ENCODE peak calls at places on chromosomes 11 and 22, in four cellular contexts. L is K562, J is HepG2, Y is GM12878. F is an unnamed sample.

GRCh38 chr22:44057411-44057987 is 33.4 kb downstream of the PARVB start:
- DNase-seq in Y (no peak), J (no peak), L (no peak), F (no peak)

GRCh38 chr11:116694815-116695590 is 77.8 kb downstream of the BUD13 start:
- DNase-seq in J (no peak), Y (no peak), L (no peak), F (no peak)

GRCh38 chr11:126060651-126061220 is 1.9 kb downstream of the CDON start:
- DNase-seq in Y (no peak), L (no peak), J (peak; percentile 45), F (no peak)

GRCh38 chr11:8382436-8383053 is 118.9 kb upstream of the LMO1 start:
- DNase-seq in Y (no peak), L (peak; percentile 8), J (no peak), F (no peak)

GRCh38 chr11:118374729-118375128 is 15.3 kb downstream of the UBE4A start:
- DNase-seq in L (no peak), J (no peak), Y (no peak), F (no peak)

GRCh38 chr11:67022341-67022933 is 497 bp upstream of the SYT12 start:
- DNase-seq in Y (no peak), J (no peak), L (no peak), F (no peak)

GRCh38 chr11:94968334-94968958 is 4.9 kb downstream of the CWC15 start:
- DNase-seq in L (no peak), Y (no peak), J (peak; percentile 27), F (peak; percentile 27)

GRCh38 chr11:2180775-2181370 is 9.3 kb upstream of the TH start:
- DNase-seq in Y (no peak), L (no peak), J (no peak), F (no peak)

GRCh38 chr11:35796542-35796941 is 134.0 kb downstream of the TRIM44 start:
- DNase-seq in J (no peak), L (no peak), Y (no peak), F (peak; percentile 79)

GRCh38 chr11:130097285-130097684 is 27.6 kb downstream of the APLP2 start:
- DNase-seq in Y (no peak), J (no peak), L (no peak), F (no peak)

GRCh38 chr11:60847906-60848305 is 6.0 kb downstream of the CCDC86 start:
- DNase-seq in J (no peak), Y (no peak), L (no peak), F (no peak)

GRCh38 chr11:119229736-119230135 is 23.6 kb downstream of the CBL start:
- DNase-seq in J (no peak), L (no peak), Y (no peak), F (no peak)

GRCh38 chr11:129247129-129247528 is 55.0 kb upstream of the ARHGAP32 start:
- DNase-seq in L (no peak), Y (no peak), J (no peak), F (peak; percentile 32)

GRCh38 chr11:35182317-35182939 is 43.5 kb downstream of the CD44 start:
- DNase-seq in J (no peak), L (no peak), Y (peak; percentile 52), F (no peak)

GRCh38 chr22:40176921-40177737 is 596 bp upstream of the TNRC6B start:
- DNase-seq in L (peak; percentile 86), Y (peak; percentile 41), J (peak; percentile 87), F (peak; percentile 61)

DNA sequence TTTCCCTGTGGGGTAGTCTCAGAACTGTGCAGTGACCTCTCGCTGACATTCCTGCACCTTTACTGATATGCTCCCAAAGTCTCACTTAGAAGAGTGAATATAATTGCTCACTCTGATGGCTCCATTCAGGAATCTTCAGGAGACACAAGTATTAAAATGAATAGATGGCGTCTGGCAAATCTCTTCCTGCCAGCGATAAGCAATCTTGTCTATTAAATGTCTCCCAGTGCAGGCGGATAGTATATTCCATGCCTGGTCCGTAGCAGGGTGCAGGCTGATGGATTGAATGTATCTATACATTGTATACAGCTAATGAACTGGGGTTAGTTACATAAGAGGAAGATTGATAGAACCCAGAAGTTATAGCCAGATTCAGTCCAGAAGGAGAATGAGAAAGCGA is 575.3 kb downstream of the NTM start:
- DNase-seq in L (no peak), Y (no peak), J (no peak), F (no peak)
- H4K20me1 ChIP-seq in L (no peaks in the 10 kb centered on the region), Y (no peaks in the 10 kb centered on the region), J (no peaks in the 10 kb centered on the region), F (no peaks in the 10 kb centered on the region)

DNA sequence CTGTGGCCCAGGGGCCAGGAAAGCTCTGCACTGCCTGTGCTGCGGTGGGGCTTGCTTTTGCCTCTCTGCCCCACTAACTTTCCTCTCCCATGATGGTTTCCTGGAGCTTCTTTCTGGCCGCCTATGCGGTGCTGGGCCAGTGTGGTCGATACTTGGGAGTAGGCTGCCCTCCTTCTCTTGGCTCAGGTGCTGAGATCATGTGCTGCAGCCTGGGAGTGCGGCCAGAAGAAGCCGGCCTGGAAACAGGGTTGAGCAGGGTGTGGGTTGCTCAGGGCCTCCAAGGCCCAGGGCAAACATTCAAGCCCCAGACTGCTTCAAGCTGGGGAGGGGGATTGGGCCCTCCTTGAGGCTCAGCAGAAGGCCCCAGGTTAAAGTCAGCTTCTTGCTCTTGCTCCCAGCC is 125.0 kb downstream of the NTM start:
- DNase-seq in L (no peak), J (no peak), Y (no peak), F (no peak)
- TF ChIP-seq MYC in L (no peak), J (no peak), Y (no peak), F (no peak)

GRCh38 chr22:35987487-35987886 is 41.1 kb downstream of the RBFOX2 start:
- DNase-seq in L (no peak), Y (no peak), J (peak; percentile 15), F (no peak)
- H4K20me1 ChIP-seq in L (no peaks in the 10 kb centered on the region), Y (no peaks in the 10 kb centered on the region), J (no peaks in the 10 kb centered on the region), F (peaks cover 2% of the 10 kb centered on the region)

GRCh38 chr11:19419813-19420212 is 179.1 kb upstream of the E2F8 start:
- DNase-seq in Y (no peak), J (no peak), L (peak; percentile 14), F (no peak)
- TF ChIP-seq MYC in Y (no peak), J (no peak), L (no peak), F (no peak)

DNA sequence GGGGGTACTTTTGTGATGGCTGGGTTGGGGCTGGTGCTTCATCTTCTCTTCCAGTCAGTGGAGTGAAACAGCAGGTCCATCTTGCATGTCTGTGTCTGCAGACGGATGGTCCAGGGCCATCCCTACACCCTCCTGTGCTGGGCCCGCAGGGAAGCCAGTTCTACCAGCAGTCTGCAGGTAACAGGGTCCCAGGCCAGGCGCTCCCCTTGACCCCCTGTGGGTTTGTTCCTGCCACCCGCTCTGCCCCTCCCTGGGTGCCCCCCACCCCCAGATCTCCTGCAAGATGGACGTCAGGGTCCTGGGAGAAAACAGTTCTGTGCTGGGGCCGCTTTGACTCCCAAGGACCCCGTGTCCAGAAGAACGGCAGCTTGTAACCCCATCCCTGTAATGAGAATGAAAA is 929.7 kb downstream of the BRD1 start:
- DNase-seq in L (no peak), Y (no peak), J (no peak), F (no peak)
- H4K20me1 ChIP-seq in L (no peaks in the 10 kb centered on the region), Y (no peaks in the 10 kb centered on the region), J (no peaks in the 10 kb centered on the region), F (no peaks in the 10 kb centered on the region)

GRCh38 chr11:115672412-115672811 is 168.2 kb upstream of the CADM1 start:
- DNase-seq in J (no peak), Y (no peak), L (no peak), F (no peak)
- TF ChIP-seq MYC in J (no peak), Y (no peak), L (no peak), F (no peak)

DNA sequence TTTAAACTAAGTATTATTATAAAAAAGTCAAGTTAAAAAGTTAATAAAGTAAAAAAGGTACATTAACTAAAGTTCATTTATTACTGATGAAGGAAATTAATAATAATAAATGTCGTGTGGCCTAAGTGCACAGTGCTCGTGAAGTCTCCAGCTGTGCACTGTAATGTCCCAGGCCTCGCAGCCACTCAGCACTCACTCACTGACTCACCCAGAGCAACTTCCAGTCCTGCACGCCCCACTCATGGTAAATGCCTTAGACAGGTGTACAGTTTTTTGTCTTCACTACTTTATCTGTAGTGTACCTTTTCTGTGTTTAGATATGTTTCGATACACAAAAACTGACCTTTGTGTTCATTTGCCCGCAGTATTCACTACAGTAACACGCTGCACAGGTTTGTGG is 175.5 kb downstream of the TBC1D22A start:
- DNase-seq in L (no peak), J (no peak), Y (no peak), F (no peak)
- H4K20me1 ChIP-seq in L (peaks cover 4% of the 10 kb centered on the region), J (no peaks in the 10 kb centered on the region), Y (no peaks in the 10 kb centered on the region), F (no peaks in the 10 kb centered on the region)

DNA sequence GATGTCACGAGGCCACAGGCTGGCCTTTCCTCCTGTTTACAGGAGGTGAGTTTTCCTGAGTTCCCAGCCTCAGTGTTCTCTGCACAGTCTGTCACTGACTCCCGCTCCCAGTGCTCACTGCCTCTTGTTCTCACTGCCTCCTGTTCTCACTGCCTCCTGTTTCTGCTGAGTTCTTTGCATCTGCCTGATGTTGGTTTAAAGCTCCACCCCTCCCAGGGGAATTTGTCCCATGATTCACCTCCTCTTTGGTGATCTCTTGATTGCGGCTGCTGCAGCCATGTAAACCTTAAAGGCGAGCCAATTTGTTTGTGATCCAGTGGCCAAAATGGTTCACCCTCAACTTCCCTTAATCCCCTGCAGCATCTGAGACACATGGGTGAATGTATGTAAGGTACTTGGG is 6.0 kb upstream of the TUBA8 start:
- DNase-seq in Y (no peak), J (no peak), L (no peak), F (no peak)
- TF ChIP-seq MYC in Y (no peak), J (no peak), L (no peak), F (no peak)

DNA sequence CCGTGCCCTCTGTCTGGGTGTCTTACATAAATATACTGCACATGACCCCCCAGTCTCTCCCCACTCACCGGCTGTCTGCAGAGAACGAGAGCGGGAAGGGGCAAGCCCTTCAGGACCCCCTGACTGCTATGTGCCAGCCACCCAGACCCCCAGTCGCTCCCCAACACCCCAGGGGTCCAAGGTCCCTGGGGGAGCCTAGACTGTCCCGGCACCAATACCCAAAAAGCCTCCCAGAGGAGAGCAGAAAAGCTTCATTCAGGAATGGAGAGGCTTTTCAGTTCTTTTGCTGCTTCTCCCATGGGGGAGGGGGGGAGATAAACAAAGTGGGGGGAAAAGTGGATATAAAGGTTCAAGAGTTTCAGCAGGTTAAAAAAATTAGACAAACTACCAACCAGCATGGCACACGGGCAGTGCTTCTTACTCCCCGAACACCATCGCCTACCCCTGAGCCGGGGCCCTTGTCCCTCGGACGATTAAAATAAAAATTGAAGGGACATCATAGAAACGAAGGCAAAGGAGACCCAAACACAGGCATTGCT is 1.4 kb downstream of the CSNK1E start:
- DNase-seq in Y (no peak), L (no peak), J (no peak), F (no peak)
- H4K20me1 ChIP-seq in Y (no peaks in the 10 kb centered on the region), L (peaks cover 36% of the 10 kb centered on the region), J (peaks cover 41% of the 10 kb centered on the region), F (peaks cover 5% of the 10 kb centered on the region)

GRCh38 chr11:57162179-57162898 is 19.4 kb upstream of the LRRC55 start:
- DNase-seq in Y (no peak), L (no peak), J (no peak), F (no peak)
- TF ChIP-seq MYC in Y (no peak), L (no peak), J (no peak), F (no peak)